ENCODE peak calls at places on chromosomes 1 and 21, in six cellular contexts. One of them, this sample, is unnamed.

GRCh38 chr1:198523183-198523942 is 17.1 kb downstream of the ATP6V1G3 start:
- ATAC-seq in HepG2: no peak
- ATAC-seq in naive thymus-derived CD4-positive, alpha-beta T cell: peak; percentile 69
- ATAC-seq in right lobe of liver: no peak
- ATAC-seq in right cardiac atrium: no peak
- ATAC-seq in left cardiac atrium: no peak
- ATAC-seq in this sample: no peak

GRCh38 chr1:197850918-197851317 is 51.5 kb upstream of the C1orf53 start:
- ATAC-seq in naive thymus-derived CD4-positive, alpha-beta T cell: no peak
- ATAC-seq in left cardiac atrium: no peak
- ATAC-seq in HepG2: no peak
- ATAC-seq in right cardiac atrium: no peak
- ATAC-seq in right lobe of liver: no peak
- ATAC-seq in this sample: no peak

GRCh38 chr21:40243676-40244075 is 376.4 kb downstream of the PCP4 start:
- ATAC-seq in right lobe of liver: no peak
- ATAC-seq in HepG2: no peak
- ATAC-seq in left cardiac atrium: no peak
- ATAC-seq in naive thymus-derived CD4-positive, alpha-beta T cell: no peak
- ATAC-seq in right cardiac atrium: no peak
- ATAC-seq in this sample: no peak

GRCh38 chr1:64223329-64224151 is 20.1 kb downstream of the UBE2U start:
- ATAC-seq in right cardiac atrium: no peak
- ATAC-seq in left cardiac atrium: peak; percentile 81
- ATAC-seq in naive thymus-derived CD4-positive, alpha-beta T cell: peak; percentile 16
- ATAC-seq in right lobe of liver: no peak
- ATAC-seq in HepG2: no peak
- ATAC-seq in this sample: no peak

GRCh38 chr1:186442651-186443114 is 18.2 kb downstream of the PDC start:
- ATAC-seq in left cardiac atrium: no peak
- ATAC-seq in right cardiac atrium: no peak
- ATAC-seq in right lobe of liver: no peak
- ATAC-seq in naive thymus-derived CD4-positive, alpha-beta T cell: peak; percentile 27
- ATAC-seq in HepG2: no peak
- ATAC-seq in this sample: no peak

GRCh38 chr1:240947438-240948224 is 335.7 kb upstream of the GREM2 start:
- ATAC-seq in naive thymus-derived CD4-positive, alpha-beta T cell: no peak
- ATAC-seq in left cardiac atrium: no peak
- ATAC-seq in right lobe of liver: no peak
- ATAC-seq in right cardiac atrium: no peak
- ATAC-seq in HepG2: no peak
- ATAC-seq in this sample: no peak

GRCh38 chr1:42368096-42368795 is 12.3 kb upstream of the RIMKLA start:
- ATAC-seq in right cardiac atrium: no peak
- ATAC-seq in HepG2: peak; percentile 41
- ATAC-seq in naive thymus-derived CD4-positive, alpha-beta T cell: no peak
- ATAC-seq in left cardiac atrium: no peak
- ATAC-seq in right lobe of liver: peak; percentile 48
- ATAC-seq in this sample: no peak

GRCh38 chr1:53725238-53725689 is 13.7 kb downstream of the GLIS1 start:
- ATAC-seq in right cardiac atrium: no peak
- ATAC-seq in HepG2: peak; percentile 95
- ATAC-seq in naive thymus-derived CD4-positive, alpha-beta T cell: no peak
- ATAC-seq in right lobe of liver: no peak
- ATAC-seq in left cardiac atrium: peak; percentile 32
- ATAC-seq in this sample: no peak

GRCh38 chr1:23098463-23099170 is 70.0 kb downstream of the LUZP1 start:
- ATAC-seq in HepG2: peak; percentile 55
- ATAC-seq in left cardiac atrium: peak; percentile 55
- ATAC-seq in naive thymus-derived CD4-positive, alpha-beta T cell: peak; percentile 79
- ATAC-seq in right cardiac atrium: peak; percentile 38
- ATAC-seq in right lobe of liver: peak; percentile 89
- ATAC-seq in this sample: peak; percentile 53

GRCh38 chr1:101332622-101333021 is 95.8 kb downstream of the S1PR1 start:
- ATAC-seq in right cardiac atrium: no peak
- ATAC-seq in naive thymus-derived CD4-positive, alpha-beta T cell: no peak
- ATAC-seq in right lobe of liver: no peak
- ATAC-seq in HepG2: no peak
- ATAC-seq in left cardiac atrium: no peak
- ATAC-seq in this sample: no peak

GRCh38 chr21:34728479-34728878 is 59.7 kb downstream of the CLIC6 start:
- ATAC-seq in right lobe of liver: peak; percentile 69
- ATAC-seq in left cardiac atrium: no peak
- ATAC-seq in right cardiac atrium: no peak
- ATAC-seq in HepG2: no peak
- ATAC-seq in naive thymus-derived CD4-positive, alpha-beta T cell: no peak
- ATAC-seq in this sample: no peak

GRCh38 chr1:225428066-225428878 is 434 bp upstream of the LBR start:
- ATAC-seq in left cardiac atrium: peak; percentile 97
- ATAC-seq in HepG2: peak; percentile 90
- ATAC-seq in right lobe of liver: peak; percentile 98
- ATAC-seq in right cardiac atrium: peak; percentile 96
- ATAC-seq in naive thymus-derived CD4-positive, alpha-beta T cell: peak; percentile 95
- ATAC-seq in this sample: peak; percentile 97

GRCh38 chr1:27970401-27970800 is 10.6 kb downstream of the XKR8 start:
- ATAC-seq in naive thymus-derived CD4-positive, alpha-beta T cell: no peak
- ATAC-seq in right lobe of liver: no peak
- ATAC-seq in right cardiac atrium: peak; percentile 58
- ATAC-seq in HepG2: no peak
- ATAC-seq in left cardiac atrium: peak; percentile 71
- ATAC-seq in this sample: peak; percentile 63

GRCh38 chr1:173341307-173341706 is 134.2 kb upstream of the TNFSF4 start:
- ATAC-seq in right lobe of liver: no peak
- ATAC-seq in HepG2: no peak
- ATAC-seq in right cardiac atrium: peak; percentile 79
- ATAC-seq in naive thymus-derived CD4-positive, alpha-beta T cell: no peak
- ATAC-seq in left cardiac atrium: peak; percentile 95
- ATAC-seq in this sample: peak; percentile 60

GRCh38 chr1:201883786-201884185 is 4.9 kb upstream of the SHISA4 start:
- ATAC-seq in HepG2: peak; percentile 48
- ATAC-seq in left cardiac atrium: peak; percentile 35
- ATAC-seq in naive thymus-derived CD4-positive, alpha-beta T cell: peak; percentile 50
- ATAC-seq in right lobe of liver: no peak
- ATAC-seq in right cardiac atrium: peak; percentile 41
- ATAC-seq in this sample: no peak

GRCh38 chr1:109213345-109213823 is 334 bp upstream of the SARS1 start:
- ATAC-seq in left cardiac atrium: no peak
- ATAC-seq in right cardiac atrium: no peak
- ATAC-seq in HepG2: no peak
- ATAC-seq in naive thymus-derived CD4-positive, alpha-beta T cell: no peak
- ATAC-seq in right lobe of liver: no peak
- ATAC-seq in this sample: no peak

GRCh38 chr1:12469990-12470389 is 148.0 kb downstream of the DHRS3 start:
- ATAC-seq in naive thymus-derived CD4-positive, alpha-beta T cell: no peak
- ATAC-seq in left cardiac atrium: no peak
- ATAC-seq in HepG2: no peak
- ATAC-seq in right lobe of liver: peak; percentile 59
- ATAC-seq in right cardiac atrium: no peak
- ATAC-seq in this sample: no peak

GRCh38 chr1:158793604-158794003 is 12.6 kb upstream of the OR6N2 start:
- ATAC-seq in naive thymus-derived CD4-positive, alpha-beta T cell: peak; percentile 67
- ATAC-seq in right lobe of liver: no peak
- ATAC-seq in HepG2: no peak
- ATAC-seq in left cardiac atrium: no peak
- ATAC-seq in right cardiac atrium: no peak
- ATAC-seq in this sample: no peak

GRCh38 chr1:94025383-94026340 is 95.3 kb downstream of the ABCA4 start:
- ATAC-seq in naive thymus-derived CD4-positive, alpha-beta T cell: no peak
- ATAC-seq in HepG2: peak; percentile 36
- ATAC-seq in right cardiac atrium: peak; percentile 41
- ATAC-seq in right lobe of liver: peak; percentile 79
- ATAC-seq in left cardiac atrium: no peak
- ATAC-seq in this sample: peak; percentile 49

GRCh38 chr21:44888581-44889550 is 15.4 kb upstream of the PTTG1IP start:
- ATAC-seq in naive thymus-derived CD4-positive, alpha-beta T cell: peak; percentile 4
- ATAC-seq in left cardiac atrium: no peak
- ATAC-seq in HepG2: no peak
- ATAC-seq in right cardiac atrium: no peak
- ATAC-seq in right lobe of liver: no peak
- ATAC-seq in this sample: no peak

This sample was measured in gastroesophageal sphincter.